ENCODE peak calls at places on chromosomes 1 and 21, in four cellular contexts. A, F, O and G are unnamed samples.

GRCh38 chr1:48341221-48341620 is 118.7 kb downstream of the SLC5A9 start:
- DNase-seq in A (peak; percentile 34), F (no peak), O (no peak), G (peak; percentile 59)

GRCh38 chr1:214980931-214981330 is 101.6 kb upstream of the KCNK2 start:
- DNase-seq in A (no peak), F (no peak), O (no peak), G (no peak)

GRCh38 chr1:200184196-200184595 is 156.7 kb downstream of the NR5A2 start:
- DNase-seq in A (peak; percentile 97), F (peak; percentile 92), O (peak; percentile 59), G (peak; percentile 93)

GRCh38 chr1:53135735-53136114 is 6.7 kb downstream of the SLC1A7 start:
- DNase-seq in A (no peak), F (no peak), O (no peak), G (no peak)

GRCh38 chr21:34915364-34915834 is 133.7 kb downstream of the RUNX1 start:
- DNase-seq in A (peak; percentile 71), F (no peak), O (no peak), G (no peak)

GRCh38 chr1:77394166-77394565 is 112.3 kb downstream of the AK5 start:
- DNase-seq in A (peak; percentile 47), F (no peak), O (no peak), G (peak; percentile 28)

GRCh38 chr21:44567481-44568171 is 5.9 kb upstream of the KRTAP10-4 start:
- DNase-seq in A (no peak), F (no peak), O (no peak), G (no peak)

GRCh38 chr21:44927587-44928461 is 7.1 kb upstream of the ITGB2 start:
- DNase-seq in A (peak; percentile 87), F (peak; percentile 60), O (peak; percentile 57), G (peak; percentile 89)

GRCh38 chr21:31180256-31181088 is 142.2 kb upstream of the KRTAP19-8 start:
- DNase-seq in A (peak; percentile 19), F (no peak), O (no peak), G (peak; percentile 22)

GRCh38 chr1:112263464-112263863 is 132.6 kb upstream of the CTTNBP2NL start:
- DNase-seq in A (peak; percentile 58), F (no peak), O (no peak), G (peak; percentile 48)

GRCh38 chr1:211606914-211607751 is 28.2 kb upstream of the SLC30A1 start:
- DNase-seq in A (no peak), F (peak; percentile 58), O (no peak), G (no peak)

GRCh38 chr1:229928767-229929166 is 138.3 kb upstream of the GALNT2 start:
- DNase-seq in A (no peak), F (no peak), O (no peak), G (no peak)

GRCh38 chr1:109499661-109500536 is 6.0 kb downstream of the CYB561D1 start:
- DNase-seq in A (peak; percentile 69), F (peak; percentile 56), O (no peak), G (peak; percentile 34)

GRCh38 chr21:37266515-37267221 is 466 bp downstream of the VPS26C start:
- DNase-seq in A (no peak), F (no peak), O (peak; percentile 53), G (no peak)

GRCh38 chr1:9300623-9301022 is 7.9 kb downstream of the SPSB1 start:
- DNase-seq in A (no peak), F (no peak), O (no peak), G (no peak)
- H3K27ac ChIP-seq in A (peak overlapping the region; percentile 52), F (peak overlapping the region; percentile 92), O (no peak overlapping the region), G (peak overlapping the region; percentile 83)

GRCh38 chr1:54228638-54229079 is 28.7 kb downstream of the MRPL37 start:
- DNase-seq in A (no peak), F (no peak), O (no peak), G (no peak)

GRCh38 chr1:54227836-54228435 is 28.0 kb downstream of the MRPL37 start:
- DNase-seq in A (no peak), F (no peak), O (no peak), G (no peak)

GRCh38 chr1:54229281-54229891 is 29.4 kb downstream of the MRPL37 start:
- DNase-seq in A (peak; percentile 13), F (no peak), O (no peak), G (peak; percentile 39)

GRCh38 chr1:54234284-54234683 is 34.3 kb downstream of the MRPL37 start:
- DNase-seq in A (no peak), F (no peak), O (no peak), G (no peak)

DNA sequence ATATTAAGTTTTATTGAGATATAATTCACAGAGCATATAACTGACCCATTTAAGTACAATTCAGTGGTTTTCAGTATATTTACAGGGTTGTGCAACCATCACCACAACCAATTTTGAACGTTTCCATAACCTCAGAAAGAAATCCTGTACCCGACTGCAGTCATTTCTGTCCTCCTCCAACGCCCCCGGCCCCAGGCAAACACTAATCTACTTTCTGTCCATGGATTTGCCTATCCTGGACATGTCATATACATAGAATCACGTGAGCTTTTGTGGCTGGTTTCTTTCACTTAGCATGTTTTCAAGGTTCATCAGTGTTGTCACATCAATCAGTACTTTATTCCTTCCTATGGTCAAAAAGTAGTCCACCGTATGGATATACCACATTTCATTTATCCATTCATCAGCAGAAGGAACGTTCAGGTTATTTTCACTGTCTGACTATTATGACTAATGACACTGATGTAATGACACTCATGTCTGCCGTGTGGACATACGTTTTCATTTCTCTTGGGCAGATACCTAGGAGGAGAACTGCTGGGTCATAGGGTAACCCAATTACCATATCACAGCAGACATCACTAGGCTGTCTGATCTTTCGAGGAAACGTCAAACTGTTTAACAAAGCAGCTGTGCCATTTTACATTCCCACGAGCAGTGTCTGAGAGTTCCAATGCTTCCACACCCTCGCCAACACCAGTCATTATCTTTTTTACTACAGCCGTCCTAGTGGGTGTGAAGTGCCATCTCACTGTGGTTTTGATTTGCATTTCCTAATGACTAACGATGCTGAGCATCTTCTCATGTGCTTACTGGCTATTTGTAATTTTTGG is 30.8 kb downstream of the MRPL37 start:
- DNase-seq in A (no peak), F (no peak), O (no peak), G (no peak)
- H3K27ac ChIP-seq in A (no peak overlapping the region), F (no peak overlapping the region), O (no peak overlapping the region), G (no peak overlapping the region)

DNA sequence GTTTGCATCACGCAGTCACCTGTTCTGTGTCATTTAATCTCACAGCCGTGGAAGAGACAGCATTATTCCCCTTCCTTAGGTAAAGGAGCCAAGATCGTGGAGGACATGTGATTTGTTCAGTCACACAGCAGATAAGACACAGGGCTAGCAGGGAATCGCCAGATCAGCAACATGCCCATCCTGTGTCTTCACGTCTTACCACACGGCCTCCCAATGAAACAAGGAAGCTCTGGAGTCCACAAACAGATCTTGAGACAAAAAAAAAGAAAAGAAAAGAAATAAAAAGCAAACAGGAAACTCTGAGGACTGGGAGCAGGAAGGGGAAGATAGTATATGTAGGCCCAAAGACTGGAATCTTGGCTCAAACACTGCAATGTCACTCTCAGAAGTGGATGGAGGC is 155.3 kb downstream of the ADSS2 start:
- DNase-seq in A (no peak), F (no peak), O (no peak), G (no peak)
- H3K27ac ChIP-seq in A (no peak overlapping the region), F (no peak overlapping the region), O (no peak overlapping the region), G (no peak overlapping the region)

DNA sequence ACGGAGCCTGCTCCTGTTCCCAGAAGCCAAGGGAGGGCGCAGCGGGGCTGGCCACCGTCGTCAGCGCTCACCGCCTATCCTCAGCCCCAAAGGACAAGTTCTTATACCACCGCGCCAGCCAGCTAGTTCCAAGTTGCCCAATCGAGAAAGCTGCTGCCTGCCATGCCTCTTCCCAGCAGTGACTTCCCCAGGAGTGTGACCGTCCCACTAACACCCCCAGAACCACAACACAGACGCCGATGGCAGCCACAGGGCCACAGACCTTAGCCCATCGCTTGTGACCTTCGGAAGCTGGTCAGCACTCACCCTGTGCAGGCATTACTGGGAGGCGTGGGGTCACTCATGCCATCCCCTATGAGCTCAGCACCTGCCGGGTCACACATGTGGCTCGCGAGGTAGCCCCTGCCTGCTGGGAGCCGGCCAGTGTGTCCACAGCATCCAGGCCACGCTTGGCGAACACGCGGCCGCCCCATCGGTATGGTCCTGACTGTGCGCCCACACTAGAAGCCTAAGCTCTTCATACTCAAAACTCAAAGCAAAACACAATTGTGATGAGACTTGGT is 20.1 kb downstream of the NADK start:
- DNase-seq in A (no peak), F (no peak), O (no peak), G (no peak)
- H3K27ac ChIP-seq in A (no peak overlapping the region), F (peak overlapping the region; percentile 55), O (peak overlapping the region; percentile 58), G (no peak overlapping the region)

GRCh38 chr21:25772680-25773079 is 37.9 kb downstream of the GABPA start:
- DNase-seq in A (no peak), F (no peak), O (no peak), G (no peak)
- H3K27ac ChIP-seq in A (no peak overlapping the region), F (no peak overlapping the region), O (no peak overlapping the region), G (no peak overlapping the region)

DNA sequence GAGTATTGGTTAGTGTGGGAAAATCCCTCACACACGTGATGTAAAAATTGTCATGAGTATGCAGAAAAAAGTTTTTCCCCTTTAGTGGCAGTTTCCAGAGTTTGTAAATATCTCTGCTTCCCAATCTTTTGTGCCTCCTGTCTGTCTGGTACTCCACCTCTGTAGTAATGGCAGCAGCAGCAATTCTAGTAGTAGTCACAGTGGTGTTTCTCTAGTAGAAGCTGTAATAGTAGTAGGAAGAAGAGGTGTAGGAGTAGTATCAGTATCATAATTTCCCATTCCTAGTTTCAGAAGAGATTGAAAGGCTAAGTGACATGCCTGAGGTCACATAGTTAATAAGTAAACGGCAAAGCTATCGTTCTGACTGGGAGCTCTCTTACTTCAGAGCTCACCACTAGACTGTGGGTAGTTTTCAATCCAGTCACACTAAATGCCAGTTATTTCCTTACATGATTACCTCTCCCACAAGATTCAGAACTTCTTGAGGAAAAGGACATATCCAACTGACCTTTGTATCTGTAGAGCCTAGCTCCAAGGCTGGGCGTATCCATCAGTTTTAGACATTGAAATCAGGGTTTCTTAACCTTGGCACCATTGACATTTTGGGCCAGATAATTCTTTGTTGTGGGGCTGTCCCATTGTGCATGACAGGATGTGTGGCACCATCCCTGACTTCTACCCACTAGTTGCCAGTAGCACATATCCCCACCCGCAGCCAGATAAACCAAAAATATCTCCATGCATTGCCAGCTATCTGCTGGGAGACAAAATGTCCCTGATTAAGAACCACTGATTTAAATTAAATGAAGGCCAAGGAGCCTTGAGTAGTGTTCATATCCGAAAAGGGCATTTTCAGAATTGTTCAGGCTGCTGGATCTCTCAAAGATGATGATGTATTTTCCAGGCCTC is 135.9 kb downstream of the FGGY start:
- DNase-seq in A (no peak), F (no peak), O (no peak), G (no peak)
- H3K27ac ChIP-seq in A (no peak overlapping the region), F (no peak overlapping the region), O (no peak overlapping the region), G (no peak overlapping the region)

GRCh38 chr1:232579461-232579860 is 50.5 kb downstream of the SIPA1L2 start:
- DNase-seq in A (no peak), F (no peak), O (no peak), G (no peak)
- H3K27ac ChIP-seq in A (no peak overlapping the region), F (peak overlapping the region; percentile 61), O (peak overlapping the region; percentile 64), G (no peak overlapping the region)